ENCODE peak calls at places on chromosomes 16 and 17, in six cellular contexts. One of them, this sample, is unnamed.

GRCh38 chr16:405548-406506 is 4.1 kb downstream of the DECR2 start:
- DNase-seq in H1: no peak
- DNase-seq in A549: no peak
- DNase-seq in HepG2: peak; percentile 93
- DNase-seq in GM12878: no peak
- DNase-seq in K562: peak; percentile 73
- DNase-seq in this sample: no peak

GRCh38 chr17:63704259-63704576 is 4.3 kb upstream of the LIMD2 start:
- DNase-seq in K562: no peak
- DNase-seq in A549: no peak
- DNase-seq in HepG2: no peak
- DNase-seq in GM12878: no peak
- DNase-seq in H1: no peak
- DNase-seq in this sample: no peak

GRCh38 chr16:3645504-3646347 is 8.8 kb upstream of the DNASE1 start:
- DNase-seq in A549: no peak
- DNase-seq in K562: no peak
- DNase-seq in H1: peak; percentile 39
- DNase-seq in GM12878: no peak
- DNase-seq in HepG2: no peak
- DNase-seq in this sample: no peak

GRCh38 chr17:45984368-45984767 is 14.7 kb upstream of the STH start:
- DNase-seq in H1: no peak
- DNase-seq in A549: no peak
- DNase-seq in GM12878: no peak
- DNase-seq in K562: no peak
- DNase-seq in HepG2: no peak
- DNase-seq in this sample: no peak

GRCh38 chr17:14201087-14201486 is 35.6 kb downstream of the CDRT15 start:
- DNase-seq in GM12878: no peak
- DNase-seq in H1: no peak
- DNase-seq in A549: no peak
- DNase-seq in HepG2: no peak
- DNase-seq in K562: no peak
- DNase-seq in this sample: no peak

GRCh38 chr16:19842758-19843157 is 41.9 kb downstream of the GPRC5B start:
- DNase-seq in H1: no peak
- DNase-seq in K562: peak; percentile 70
- DNase-seq in HepG2: no peak
- DNase-seq in A549: no peak
- DNase-seq in GM12878: no peak
- DNase-seq in this sample: no peak

GRCh38 chr17:82338858-82339633 is 5.5 kb upstream of the SECTM1 start:
- DNase-seq in H1: no peak
- DNase-seq in A549: peak; percentile 94
- DNase-seq in GM12878: no peak
- DNase-seq in K562: peak; percentile 89
- DNase-seq in HepG2: no peak
- DNase-seq in this sample: no peak

GRCh38 chr16:2466667-2467300 is 4.3 kb upstream of the NTN3 start:
- DNase-seq in GM12878: no peak
- DNase-seq in A549: no peak
- DNase-seq in H1: no peak
- DNase-seq in HepG2: no peak
- DNase-seq in K562: no peak
- DNase-seq in this sample: no peak

GRCh38 chr17:79051306-79051705 is 23.3 kb upstream of the ENGASE start:
- DNase-seq in GM12878: no peak
- DNase-seq in H1: no peak
- DNase-seq in K562: no peak
- DNase-seq in HepG2: no peak
- DNase-seq in A549: no peak
- DNase-seq in this sample: no peak

GRCh38 chr16:79286646-79287423 is 313.7 kb downstream of the MAF start:
- DNase-seq in K562: no peak
- DNase-seq in H1: no peak
- DNase-seq in A549: no peak
- DNase-seq in HepG2: no peak
- DNase-seq in GM12878: peak; percentile 49
- DNase-seq in this sample: no peak

GRCh38 chr17:64687959-64688358 is 25.9 kb upstream of the SMURF2 start:
- DNase-seq in HepG2: no peak
- DNase-seq in K562: no peak
- DNase-seq in H1: no peak
- DNase-seq in A549: no peak
- DNase-seq in GM12878: no peak
- DNase-seq in this sample: no peak

GRCh38 chr16:50526249-50526648 is 21.9 kb upstream of the NKD1 start:
- DNase-seq in HepG2: no peak
- DNase-seq in GM12878: no peak
- DNase-seq in A549: no peak
- DNase-seq in K562: no peak
- DNase-seq in H1: no peak
- DNase-seq in this sample: no peak

GRCh38 chr17:19876524-19877161 is 8.9 kb upstream of the ULK2 start:
- DNase-seq in GM12878: no peak
- DNase-seq in A549: no peak
- DNase-seq in K562: no peak
- DNase-seq in H1: no peak
- DNase-seq in HepG2: no peak
- DNase-seq in this sample: no peak

GRCh38 chr16:82655315-82655714 is 28.5 kb downstream of the CDH13 start:
- DNase-seq in H1: no peak
- DNase-seq in A549: no peak
- DNase-seq in K562: no peak
- DNase-seq in GM12878: peak; percentile 50
- DNase-seq in HepG2: no peak
- DNase-seq in this sample: no peak

GRCh38 chr17:15232517-15232915 is 32.6 kb downstream of the PMP22 start:
- DNase-seq in GM12878: no peak
- DNase-seq in H1: no peak
- DNase-seq in K562: peak; percentile 59
- DNase-seq in A549: no peak
- DNase-seq in HepG2: no peak
- DNase-seq in this sample: no peak

GRCh38 chr17:16583781-16584180 is 14.8 kb upstream of the ZNF287 start:
- DNase-seq in K562: no peak
- DNase-seq in A549: no peak
- DNase-seq in HepG2: no peak
- DNase-seq in H1: no peak
- DNase-seq in GM12878: no peak
- DNase-seq in this sample: no peak

GRCh38 chr17:62965149-62965648 is 836 bp upstream of the TANC2 start:
- DNase-seq in GM12878: no peak
- DNase-seq in HepG2: no peak
- DNase-seq in H1: no peak
- DNase-seq in K562: no peak
- DNase-seq in A549: no peak
- DNase-seq in this sample: no peak

GRCh38 chr16:22971346-22971924 is 157.5 kb downstream of the HS3ST2 start:
- DNase-seq in A549: no peak
- DNase-seq in GM12878: no peak
- DNase-seq in K562: no peak
- DNase-seq in H1: no peak
- DNase-seq in HepG2: no peak
- DNase-seq in this sample: no peak

GRCh38 chr17:32529604-32530003 is 42.8 kb downstream of the CDK5R1 start:
- DNase-seq in K562: no peak
- DNase-seq in A549: no peak
- DNase-seq in GM12878: no peak
- DNase-seq in H1: no peak
- DNase-seq in HepG2: no peak
- DNase-seq in this sample: no peak

GRCh38 chr16:16019488-16019887 is 70.1 kb downstream of the ABCC1 start:
- DNase-seq in K562: no peak
- DNase-seq in A549: peak; percentile 82
- DNase-seq in HepG2: no peak
- DNase-seq in GM12878: no peak
- DNase-seq in H1: no peak
- DNase-seq in this sample: no peak

GRCh38 chr17:34166394-34166793 is 88.7 kb upstream of the CCL2 start:
- DNase-seq in HepG2: no peak
- DNase-seq in GM12878: no peak
- DNase-seq in A549: no peak
- DNase-seq in H1: no peak
- DNase-seq in K562: no peak
- DNase-seq in this sample: no peak

GRCh38 chr17:47660064-47660492 is 10.4 kb downstream of the KPNB1 start:
- DNase-seq in HepG2: no peak
- DNase-seq in K562: no peak
- DNase-seq in H1: no peak
- DNase-seq in A549: no peak
- DNase-seq in GM12878: peak; percentile 39
- DNase-seq in this sample: no peak

GRCh38 chr17:882827-883585 is 96.6 kb downstream of the NXN start:
- DNase-seq in HepG2: peak; percentile 83
- DNase-seq in K562: no peak
- DNase-seq in GM12878: no peak
- DNase-seq in A549: no peak
- DNase-seq in H1: no peak
- DNase-seq in this sample: no peak

DNA sequence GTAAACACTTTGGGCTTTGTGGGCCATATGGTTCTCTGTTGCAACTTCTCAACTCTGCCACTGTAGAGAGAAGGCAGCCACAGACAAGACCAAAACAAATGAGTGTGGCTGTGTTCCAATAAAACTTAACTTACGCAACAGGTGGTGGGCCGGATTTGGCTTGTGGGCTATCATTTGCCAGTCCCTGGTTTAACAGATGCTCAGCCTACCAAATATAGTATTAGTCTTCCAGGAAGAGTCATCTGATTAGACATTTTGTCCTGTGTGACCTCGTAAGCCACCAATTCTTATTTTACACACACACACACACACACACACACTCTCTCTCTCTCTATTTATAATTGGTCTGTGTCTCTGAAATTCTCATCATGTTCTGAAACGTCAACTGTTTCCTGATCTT is 245.9 kb downstream of the XYLT1 start:
- DNase-seq in K562: no peak
- DNase-seq in HepG2: no peak
- DNase-seq in H1: no peak
- DNase-seq in GM12878: no peak
- DNase-seq in A549: no peak
- DNase-seq in this sample: no peak
- TF ChIP-seq MAX in K562: no peak
- TF ChIP-seq MAX in HepG2: no peak
- TF ChIP-seq MAX in H1: no peak
- TF ChIP-seq MAX in GM12878: no peak
- TF ChIP-seq MAX in A549: no peak
- TF ChIP-seq MAX in this sample: no peak

DNA sequence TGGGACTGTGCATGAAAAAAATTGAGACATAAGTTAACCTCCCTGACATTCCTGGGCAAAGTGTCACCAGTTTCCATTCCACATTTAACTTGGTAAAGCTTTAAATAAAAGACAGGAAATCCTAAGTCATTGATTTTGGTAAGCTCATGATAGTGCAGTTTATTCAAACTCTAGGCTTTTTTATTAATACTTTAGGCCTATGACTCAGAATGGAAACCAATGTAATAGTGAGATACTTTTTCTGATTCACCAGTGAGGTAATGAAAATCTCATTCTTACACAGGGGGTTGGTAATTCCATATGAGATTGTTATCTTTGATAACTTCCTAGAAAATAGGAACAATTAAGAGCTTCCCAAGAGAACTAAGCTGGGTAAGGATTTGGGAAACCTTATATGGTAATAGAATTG is 91.1 kb downstream of the NLK start:
- DNase-seq in K562: no peak
- DNase-seq in GM12878: no peak
- DNase-seq in HepG2: no peak
- DNase-seq in A549: no peak
- DNase-seq in H1: no peak
- DNase-seq in this sample: no peak
- H3K4me2 ChIP-seq in K562: no peak overlapping the region
- H3K4me2 ChIP-seq in GM12878: no peak overlapping the region
- H3K4me2 ChIP-seq in HepG2: no peak overlapping the region
- H3K4me2 ChIP-seq in A549: no peak overlapping the region
- H3K4me2 ChIP-seq in H1: no peak overlapping the region
- H3K4me2 ChIP-seq in this sample: no peak overlapping the region

DNA sequence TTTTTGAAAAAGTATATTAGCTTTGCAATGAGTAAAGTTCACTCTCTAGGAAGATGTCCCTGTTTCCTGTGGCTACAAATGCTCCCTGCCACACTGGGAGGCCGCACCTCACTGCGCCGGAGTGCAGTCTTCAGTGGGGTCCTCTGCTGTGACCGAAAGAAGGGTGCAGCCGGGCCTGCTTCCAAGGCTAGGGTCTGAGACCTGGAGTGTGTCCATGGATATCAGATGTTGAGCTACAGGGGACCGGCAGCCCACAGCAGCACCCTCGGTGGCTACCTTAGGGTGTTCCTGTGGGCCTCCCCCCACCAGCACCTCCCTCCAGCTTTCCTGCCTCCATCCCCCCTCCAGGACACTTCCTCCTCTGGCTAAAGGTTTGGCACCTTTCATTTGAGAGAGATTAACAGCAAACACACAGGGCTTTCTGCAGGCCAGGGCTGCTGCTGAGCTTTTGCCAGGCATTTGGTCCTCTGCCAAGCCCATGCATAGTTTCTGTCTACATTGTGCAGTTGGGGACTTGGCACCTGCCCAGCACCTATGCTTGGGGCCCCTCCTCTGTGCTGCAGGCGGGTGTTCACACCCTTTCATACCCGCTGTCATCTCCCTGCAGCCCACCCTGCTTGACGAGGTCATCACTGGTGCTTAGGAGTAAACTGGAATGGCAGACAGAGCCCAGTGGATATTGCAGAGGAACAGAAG is 33.8 kb upstream of the CRISPLD2 start:
- DNase-seq in H1: no peak
- DNase-seq in GM12878: no peak
- DNase-seq in HepG2: peak; percentile 34
- DNase-seq in A549: no peak
- DNase-seq in K562: no peak
- DNase-seq in this sample: peak; percentile 79
- TF ChIP-seq EP300 in H1: no peak
- TF ChIP-seq EP300 in GM12878: no peak
- TF ChIP-seq EP300 in HepG2: no peak
- TF ChIP-seq EP300 in A549: no peak
- TF ChIP-seq EP300 in K562: no peak
- TF ChIP-seq EP300 in this sample: peak; percentile 13

DNA sequence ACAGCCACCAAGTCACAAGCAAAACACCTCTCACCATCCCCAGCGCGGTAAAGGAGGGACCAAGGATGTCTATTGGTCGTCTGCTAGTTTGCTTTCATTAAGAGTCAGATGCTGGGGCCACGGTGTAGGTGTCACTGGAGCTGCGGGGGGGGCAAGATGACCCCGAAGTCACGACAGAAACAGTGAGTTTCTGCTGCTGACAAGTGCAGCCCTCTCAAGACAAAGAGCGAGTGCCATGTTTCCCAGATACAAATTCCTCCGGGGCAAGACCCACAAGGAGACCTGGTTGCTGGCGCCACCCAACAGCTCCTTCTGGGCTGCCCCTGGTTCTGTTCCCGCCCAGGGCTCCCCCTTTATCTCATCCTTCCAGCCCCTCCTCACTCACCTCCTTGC is 689 bp downstream of the NCBP3 start:
- DNase-seq in K562: peak; percentile 44
- DNase-seq in HepG2: no peak
- DNase-seq in GM12878: no peak
- DNase-seq in A549: peak; percentile 53
- DNase-seq in H1: no peak
- DNase-seq in this sample: no peak
- TF ChIP-seq MAX in K562: no peak
- TF ChIP-seq MAX in HepG2: no peak
- TF ChIP-seq MAX in GM12878: no peak
- TF ChIP-seq MAX in A549: no peak
- TF ChIP-seq MAX in H1: no peak
- TF ChIP-seq MAX in this sample: no peak